ENCODE peak calls at places on chromosomes 6 and 20, in nine cellular contexts. One of them, this sample, is unnamed.

GRCh38 chr6:35178012-35178411 is 35.7 kb upstream of the SCUBE3 start:
- DNase-seq in A549: no peak
- DNase-seq in tibial nerve: no peak
- DNase-seq in SK-N-SH: no peak
- DNase-seq in adrenal gland: no peak
- DNase-seq in gastrocnemius medialis: no peak
- DNase-seq in RWPE1: no peak
- DNase-seq in CD4-positive, alpha-beta T cell: no peak
- DNase-seq in GM23338: no peak
- DNase-seq in this sample: no peak

GRCh38 chr6:130223508-130223907 is 757 bp upstream of the SAMD3 start:
- DNase-seq in A549: no peak
- DNase-seq in SK-N-SH: no peak
- DNase-seq in tibial nerve: no peak
- DNase-seq in RWPE1: no peak
- DNase-seq in GM23338: peak
- DNase-seq in CD4-positive, alpha-beta T cell: peak
- DNase-seq in adrenal gland: no peak
- DNase-seq in gastrocnemius medialis: peak
- DNase-seq in this sample: no peak

GRCh38 chr6:17045581-17046322 is 56.1 kb upstream of the STMND1 start:
- DNase-seq in SK-N-SH: no peak
- DNase-seq in adrenal gland: no peak
- DNase-seq in tibial nerve: no peak
- DNase-seq in gastrocnemius medialis: no peak
- DNase-seq in CD4-positive, alpha-beta T cell: no peak
- DNase-seq in A549: no peak
- DNase-seq in GM23338: no peak
- DNase-seq in RWPE1: no peak
- DNase-seq in this sample: no peak

GRCh38 chr6:330948-331347 is 38.7 kb downstream of the DUSP22 start:
- DNase-seq in A549: no peak
- DNase-seq in adrenal gland: no peak
- DNase-seq in CD4-positive, alpha-beta T cell: no peak
- DNase-seq in RWPE1: no peak
- DNase-seq in gastrocnemius medialis: no peak
- DNase-seq in SK-N-SH: no peak
- DNase-seq in GM23338: no peak
- DNase-seq in tibial nerve: no peak
- DNase-seq in this sample: no peak

GRCh38 chr6:25056130-25056529 is 120.4 kb upstream of the RIPOR2 start:
- DNase-seq in GM23338: no peak
- DNase-seq in tibial nerve: no peak
- DNase-seq in CD4-positive, alpha-beta T cell: peak
- DNase-seq in RWPE1: no peak
- DNase-seq in gastrocnemius medialis: no peak
- DNase-seq in SK-N-SH: no peak
- DNase-seq in adrenal gland: no peak
- DNase-seq in A549: no peak
- DNase-seq in this sample: no peak

GRCh38 chr20:51732454-51732791 is 35.8 kb downstream of the ATP9A start:
- DNase-seq in SK-N-SH: no peak
- DNase-seq in CD4-positive, alpha-beta T cell: no peak
- DNase-seq in RWPE1: no peak
- DNase-seq in tibial nerve: no peak
- DNase-seq in A549: no peak
- DNase-seq in adrenal gland: no peak
- DNase-seq in gastrocnemius medialis: no peak
- DNase-seq in GM23338: no peak
- DNase-seq in this sample: no peak

GRCh38 chr6:110185879-110186278 is 5.7 kb downstream of the CDC40 start:
- DNase-seq in CD4-positive, alpha-beta T cell: no peak
- DNase-seq in GM23338: no peak
- DNase-seq in gastrocnemius medialis: no peak
- DNase-seq in adrenal gland: no peak
- DNase-seq in A549: no peak
- DNase-seq in SK-N-SH: no peak
- DNase-seq in tibial nerve: no peak
- DNase-seq in RWPE1: no peak
- DNase-seq in this sample: no peak

GRCh38 chr6:53437557-53438202 is 88.9 kb upstream of the ELOVL5 start:
- DNase-seq in tibial nerve: no peak
- DNase-seq in gastrocnemius medialis: no peak
- DNase-seq in GM23338: peak
- DNase-seq in A549: peak
- DNase-seq in SK-N-SH: peak
- DNase-seq in adrenal gland: peak
- DNase-seq in CD4-positive, alpha-beta T cell: no peak
- DNase-seq in RWPE1: peak
- DNase-seq in this sample: no peak

GRCh38 chr6:141252828-141253608 is 879.7 kb upstream of the GJE1 start:
- DNase-seq in tibial nerve: no peak
- DNase-seq in gastrocnemius medialis: no peak
- DNase-seq in RWPE1: no peak
- DNase-seq in A549: no peak
- DNase-seq in CD4-positive, alpha-beta T cell: no peak
- DNase-seq in SK-N-SH: no peak
- DNase-seq in adrenal gland: no peak
- DNase-seq in GM23338: no peak
- DNase-seq in this sample: no peak

GRCh38 chr6:75345413-75345812 is 60.8 kb upstream of the TMEM30A start:
- DNase-seq in CD4-positive, alpha-beta T cell: no peak
- DNase-seq in RWPE1: no peak
- DNase-seq in tibial nerve: no peak
- DNase-seq in A549: no peak
- DNase-seq in adrenal gland: no peak
- DNase-seq in SK-N-SH: no peak
- DNase-seq in gastrocnemius medialis: no peak
- DNase-seq in GM23338: no peak
- DNase-seq in this sample: no peak

GRCh38 chr20:52379723-52380336 is 188.3 kb upstream of the ZFP64 start:
- DNase-seq in adrenal gland: peak
- DNase-seq in RWPE1: peak
- DNase-seq in CD4-positive, alpha-beta T cell: no peak
- DNase-seq in A549: peak
- DNase-seq in GM23338: peak
- DNase-seq in SK-N-SH: peak
- DNase-seq in gastrocnemius medialis: no peak
- DNase-seq in tibial nerve: no peak
- DNase-seq in this sample: peak

GRCh38 chr6:41786451-41787218 is 859 bp upstream of the TOMM6 start:
- DNase-seq in adrenal gland: peak
- DNase-seq in GM23338: peak
- DNase-seq in SK-N-SH: peak
- DNase-seq in A549: peak
- DNase-seq in RWPE1: peak
- DNase-seq in tibial nerve: peak
- DNase-seq in CD4-positive, alpha-beta T cell: peak
- DNase-seq in gastrocnemius medialis: peak
- DNase-seq in this sample: peak

GRCh38 chr6:158536891-158537798 is 22.7 kb upstream of the TMEM181 start:
- DNase-seq in adrenal gland: peak
- DNase-seq in CD4-positive, alpha-beta T cell: no peak
- DNase-seq in GM23338: peak
- DNase-seq in tibial nerve: no peak
- DNase-seq in SK-N-SH: peak
- DNase-seq in RWPE1: peak
- DNase-seq in A549: no peak
- DNase-seq in gastrocnemius medialis: no peak
- DNase-seq in this sample: peak

GRCh38 chr6:31358302-31358701 is 1.3 kb upstream of the HLA-B start:
- DNase-seq in RWPE1: no peak
- DNase-seq in A549: no peak
- DNase-seq in CD4-positive, alpha-beta T cell: no peak
- DNase-seq in tibial nerve: no peak
- DNase-seq in GM23338: no peak
- DNase-seq in gastrocnemius medialis: no peak
- DNase-seq in SK-N-SH: no peak
- DNase-seq in adrenal gland: no peak
- DNase-seq in this sample: no peak

GRCh38 chr20:1368448-1369199 is 24.2 kb downstream of the FKBP1A start:
- DNase-seq in adrenal gland: no peak
- DNase-seq in A549: no peak
- DNase-seq in RWPE1: no peak
- DNase-seq in GM23338: no peak
- DNase-seq in gastrocnemius medialis: no peak
- DNase-seq in CD4-positive, alpha-beta T cell: no peak
- DNase-seq in SK-N-SH: no peak
- DNase-seq in tibial nerve: no peak
- DNase-seq in this sample: no peak

GRCh38 chr20:35991142-35991771 is 22.9 kb downstream of the CNBD2 start:
- DNase-seq in CD4-positive, alpha-beta T cell: no peak
- DNase-seq in gastrocnemius medialis: no peak
- DNase-seq in GM23338: peak
- DNase-seq in A549: peak
- DNase-seq in tibial nerve: no peak
- DNase-seq in RWPE1: peak
- DNase-seq in SK-N-SH: peak
- DNase-seq in adrenal gland: no peak
- DNase-seq in this sample: peak

GRCh38 chr20:53984781-53985518 is 85.4 kb downstream of the BCAS1 start:
- DNase-seq in SK-N-SH: no peak
- DNase-seq in adrenal gland: no peak
- DNase-seq in A549: no peak
- DNase-seq in RWPE1: no peak
- DNase-seq in tibial nerve: no peak
- DNase-seq in GM23338: no peak
- DNase-seq in gastrocnemius medialis: no peak
- DNase-seq in CD4-positive, alpha-beta T cell: no peak
- DNase-seq in this sample: no peak

DNA sequence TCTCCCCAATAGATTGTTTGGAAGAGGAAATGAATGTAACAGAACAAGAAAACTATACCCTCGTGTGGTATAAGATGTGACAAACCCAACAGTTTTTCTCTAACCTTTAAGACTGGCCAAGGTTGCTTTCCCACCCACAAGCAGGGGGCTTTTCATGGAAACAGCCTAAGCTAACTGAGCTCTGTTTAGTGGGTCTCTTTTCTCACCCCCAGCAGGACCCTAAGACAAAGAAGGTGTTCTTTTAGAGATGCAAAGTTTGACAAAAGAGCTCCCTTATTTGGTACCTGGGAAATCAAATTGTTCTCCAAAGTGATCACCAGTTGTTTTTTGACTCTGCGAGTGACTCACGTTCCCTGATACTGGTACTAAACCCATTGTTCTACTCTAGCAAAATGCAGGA is 59.1 kb downstream of the MBOAT1 start:
- DNase-seq in CD4-positive, alpha-beta T cell: no peak
- DNase-seq in tibial nerve: no peak
- DNase-seq in SK-N-SH: no peak
- DNase-seq in adrenal gland: no peak
- DNase-seq in GM23338: peak
- DNase-seq in RWPE1: no peak
- DNase-seq in gastrocnemius medialis: no peak
- DNase-seq in A549: no peak
- DNase-seq in this sample: no peak
- TF ChIP-seq CTCF in CD4-positive, alpha-beta T cell: no peak
- TF ChIP-seq CTCF in tibial nerve: no peak
- TF ChIP-seq CTCF in SK-N-SH: no peak
- TF ChIP-seq CTCF in adrenal gland: no peak
- TF ChIP-seq CTCF in GM23338: no peak
- TF ChIP-seq CTCF in RWPE1: no peak
- TF ChIP-seq CTCF in gastrocnemius medialis: no peak
- TF ChIP-seq CTCF in A549: no peak
- TF ChIP-seq CTCF in this sample: no peak

DNA sequence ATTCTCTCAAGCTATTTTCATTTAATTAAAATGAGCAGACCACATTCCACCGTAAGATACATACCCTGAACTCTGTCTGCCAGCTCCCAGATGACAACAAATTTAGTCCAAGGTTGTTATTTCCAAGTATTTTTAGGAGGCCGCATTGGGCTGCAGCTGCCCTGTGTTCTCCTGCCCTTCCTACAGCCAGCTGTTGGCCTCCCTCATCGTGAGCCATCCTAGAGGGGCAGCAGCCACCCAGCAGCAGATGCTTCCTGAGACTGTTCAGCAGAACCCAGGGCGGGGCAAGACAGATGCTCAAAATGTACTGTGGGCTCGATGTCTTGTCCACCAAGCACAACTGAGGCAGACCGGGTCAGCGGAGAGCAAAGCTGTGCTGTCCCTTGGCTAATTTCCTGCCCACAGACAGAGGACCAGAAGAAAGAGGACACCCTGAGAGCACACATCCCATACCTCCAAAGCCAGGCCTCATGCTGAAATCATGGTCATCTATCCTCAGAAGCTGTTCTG is 16.4 kb downstream of the GABRR1 start:
- DNase-seq in SK-N-SH: no peak
- DNase-seq in GM23338: no peak
- DNase-seq in CD4-positive, alpha-beta T cell: no peak
- DNase-seq in tibial nerve: no peak
- DNase-seq in RWPE1: no peak
- DNase-seq in adrenal gland: no peak
- DNase-seq in gastrocnemius medialis: no peak
- DNase-seq in A549: no peak
- DNase-seq in this sample: no peak
- TF ChIP-seq CTCF in SK-N-SH: no peak
- TF ChIP-seq CTCF in GM23338: no peak
- TF ChIP-seq CTCF in CD4-positive, alpha-beta T cell: no peak
- TF ChIP-seq CTCF in tibial nerve: no peak
- TF ChIP-seq CTCF in RWPE1: no peak
- TF ChIP-seq CTCF in adrenal gland: no peak
- TF ChIP-seq CTCF in gastrocnemius medialis: no peak
- TF ChIP-seq CTCF in A549: no peak
- TF ChIP-seq CTCF in this sample: no peak

DNA sequence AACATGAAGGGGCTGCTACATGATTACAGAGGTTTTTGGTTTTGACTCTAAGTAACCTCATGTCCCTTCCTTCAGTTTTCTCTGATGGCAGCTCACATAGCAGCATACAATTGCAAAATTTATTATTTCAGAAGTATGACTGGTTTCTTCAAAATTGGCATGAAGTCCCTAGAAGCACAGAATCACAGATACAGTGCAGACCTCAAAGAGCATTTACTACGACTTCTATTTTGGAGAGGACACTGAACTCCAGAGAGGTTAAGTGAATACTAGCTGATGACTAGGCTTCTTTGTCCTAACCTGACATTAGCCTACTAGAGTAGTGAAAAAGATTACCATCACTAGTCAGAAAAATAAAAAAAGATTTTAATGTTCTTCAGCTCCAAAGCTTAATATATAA is 664.3 kb downstream of the RFPL4B start:
- DNase-seq in gastrocnemius medialis: no peak
- DNase-seq in tibial nerve: no peak
- DNase-seq in A549: no peak
- DNase-seq in adrenal gland: no peak
- DNase-seq in RWPE1: no peak
- DNase-seq in CD4-positive, alpha-beta T cell: no peak
- DNase-seq in SK-N-SH: no peak
- DNase-seq in GM23338: no peak
- DNase-seq in this sample: no peak
- TF ChIP-seq CTCF in gastrocnemius medialis: no peak
- TF ChIP-seq CTCF in tibial nerve: no peak
- TF ChIP-seq CTCF in A549: no peak
- TF ChIP-seq CTCF in adrenal gland: no peak
- TF ChIP-seq CTCF in RWPE1: no peak
- TF ChIP-seq CTCF in CD4-positive, alpha-beta T cell: no peak
- TF ChIP-seq CTCF in SK-N-SH: no peak
- TF ChIP-seq CTCF in GM23338: no peak
- TF ChIP-seq CTCF in this sample: no peak

DNA sequence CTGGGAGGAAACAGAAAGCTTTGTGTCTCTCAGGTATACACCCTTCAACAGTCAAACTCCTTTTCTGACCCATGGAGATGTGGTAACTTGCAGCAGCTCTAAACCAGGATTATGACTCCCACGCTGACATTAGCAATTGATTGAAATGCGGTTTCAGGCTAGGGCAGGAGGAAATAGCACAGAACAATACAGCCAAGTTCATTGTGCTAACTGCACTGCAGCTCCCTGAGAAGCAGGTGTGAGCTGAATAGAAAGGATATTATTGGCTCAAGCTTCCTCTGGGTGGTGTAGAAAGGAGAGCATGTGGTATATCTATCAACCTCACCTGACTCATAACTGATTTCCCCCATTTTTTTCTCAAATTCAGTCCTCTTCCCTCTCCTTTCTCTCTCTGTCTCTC is 612.3 kb upstream of the BTBD3 start:
- DNase-seq in GM23338: peak
- DNase-seq in RWPE1: no peak
- DNase-seq in A549: no peak
- DNase-seq in adrenal gland: no peak
- DNase-seq in gastrocnemius medialis: no peak
- DNase-seq in tibial nerve: no peak
- DNase-seq in SK-N-SH: no peak
- DNase-seq in CD4-positive, alpha-beta T cell: no peak
- DNase-seq in this sample: no peak
- TF ChIP-seq CTCF in GM23338: no peak
- TF ChIP-seq CTCF in RWPE1: no peak
- TF ChIP-seq CTCF in A549: no peak
- TF ChIP-seq CTCF in adrenal gland: no peak
- TF ChIP-seq CTCF in gastrocnemius medialis: no peak
- TF ChIP-seq CTCF in tibial nerve: no peak
- TF ChIP-seq CTCF in SK-N-SH: no peak
- TF ChIP-seq CTCF in CD4-positive, alpha-beta T cell: no peak
- TF ChIP-seq CTCF in this sample: no peak